ENCODE peak calls at places on chromosomes 2 and 18, in nine cellular contexts. L is stomach, D is astrocyte of the cerebellum, O is fibroblast of mammary gland, U is GM10248, F is endothelial cell of umbilical vein, Y is GM12864, H is GM13977, Q is cardiac fibroblast. C is an unnamed sample.

GRCh38 chr2:180983468-180984388 is 3.3 kb downstream of the UBE2E3 start:
- DNase-seq in O (peak; percentile 68), Q (peak; percentile 69), U (peak; percentile 18), H (peak; percentile 37), D (peak; percentile 42), L (no peak), Y (no peak), F (peak; percentile 79), C (no peak)

GRCh38 chr2:160053946-160054345 is 8.5 kb downstream of the PLA2R1 start:
- DNase-seq in L (no peak), U (no peak), D (no peak), Q (no peak), O (no peak), F (no peak), Y (no peak), H (no peak), C (no peak)

GRCh38 chr2:72934683-72935610 is 17.6 kb downstream of the EMX1 start:
- DNase-seq in Q (no peak), L (peak; percentile 54), F (no peak), Y (no peak), D (no peak), H (peak; percentile 75), U (peak; percentile 67), O (no peak), C (no peak)

GRCh38 chr18:52341617-52342381 is 1.8 kb downstream of the DCC start:
- DNase-seq in F (no peak), Y (no peak), U (peak; percentile 13), O (no peak), D (no peak), Q (no peak), L (no peak), H (no peak), C (no peak)

GRCh38 chr2:68379184-68379708 is 14.2 kb downstream of the PLEK start:
- DNase-seq in H (no peak), L (no peak), Q (no peak), F (no peak), U (peak; percentile 34), O (no peak), D (no peak), Y (no peak), C (no peak)

GRCh38 chr2:23940976-23941605 is 828 bp downstream of the UBXN2A start:
- DNase-seq in Y (no peak), F (peak; percentile 68), D (no peak), U (no peak), Q (peak; percentile 55), H (no peak), L (no peak), O (peak; percentile 39), C (no peak)

GRCh38 chr2:229235136-229235914 is 35.8 kb downstream of the PID1 start:
- DNase-seq in Q (peak; percentile 37), F (no peak), O (peak; percentile 40), U (no peak), H (no peak), D (no peak), Y (no peak), L (no peak), C (no peak)

GRCh38 chr18:9321017-9321452 is 13.5 kb upstream of the TWSG1 start:
- DNase-seq in Q (peak; percentile 52), D (no peak), H (no peak), L (no peak), F (peak; percentile 97), Y (no peak), U (no peak), O (peak; percentile 8), C (no peak)

GRCh38 chr18:44130365-44130942 is 550.2 kb upstream of the SETBP1 start:
- DNase-seq in L (no peak), H (peak; percentile 45), Q (peak; percentile 61), O (peak; percentile 60), Y (no peak), U (peak; percentile 26), D (peak; percentile 27), F (peak; percentile 69), C (no peak)

GRCh38 chr18:46950064-46950656 is 32.8 kb downstream of the KATNAL2 start:
- DNase-seq in U (peak; percentile 51), H (peak; percentile 60), F (peak; percentile 24), Q (peak; percentile 33), O (no peak), D (no peak), Y (no peak), L (no peak), C (no peak)

GRCh38 chr2:190996338-190996946 is 17.5 kb downstream of the STAT1 start:
- DNase-seq in Y (no peak), D (no peak), L (no peak), Q (peak; percentile 53), F (peak; percentile 48), H (peak; percentile 24), U (no peak), O (peak; percentile 47), C (no peak)

GRCh38 chr2:190843874-190844699 is 36.5 kb upstream of the GLS start:
- DNase-seq in Q (peak; percentile 61), F (no peak), D (no peak), L (no peak), Y (no peak), H (peak; percentile 58), U (peak; percentile 16), O (peak; percentile 67), C (no peak)

GRCh38 chr2:60252581-60253170 is 300.8 kb downstream of the BCL11A start:
- DNase-seq in H (no peak), Y (no peak), L (no peak), F (no peak), O (no peak), U (no peak), D (no peak), Q (no peak), C (no peak)

GRCh38 chr2:240629968-240630770 is 4.9 kb downstream of the GPR35 start:
- DNase-seq in F (no peak), H (no peak), L (no peak), Q (no peak), U (no peak), Y (no peak), D (no peak), O (no peak), C (no peak)

GRCh38 chr2:202861987-202862386 is 9.6 kb downstream of the ICA1L start:
- DNase-seq in L (no peak), O (no peak), Y (no peak), D (no peak), F (no peak), Q (no peak), H (no peak), U (no peak), C (no peak)

GRCh38 chr2:26400723-26401122 is 997 bp upstream of the DRC1 start:
- DNase-seq in Y (no peak), H (no peak), O (no peak), D (no peak), U (no peak), Q (no peak), F (no peak), L (no peak), C (no peak)

GRCh38 chr18:58520964-58521363 is 107.9 kb downstream of the ALPK2 start:
- DNase-seq in L (no peak), O (peak; percentile 23), U (no peak), Y (no peak), Q (no peak), F (no peak), D (no peak), H (peak; percentile 36), C (no peak)

GRCh38 chr2:240153418-240153817 is 13.0 kb upstream of the OTOS start:
- DNase-seq in F (no peak), Q (no peak), Y (no peak), D (no peak), L (no peak), H (no peak), O (no peak), U (no peak), C (no peak)

GRCh38 chr2:103159018-103159417 is 397.2 kb downstream of the TMEM182 start:
- DNase-seq in F (no peak), D (no peak), Y (no peak), U (no peak), O (no peak), H (no peak), Q (no peak), L (no peak), C (no peak)
- TF ChIP-seq CTCF in F (no peak), D (no peak), Y (no peak), U (no peak), O (no peak), H (no peak), Q (no peak), L (no peak), C (no peak)

GRCh38 chr2:219836647-219837177 is 209.3 kb downstream of the SLC4A3 start:
- DNase-seq in Y (no peak), H (no peak), U (no peak), L (no peak), D (no peak), F (no peak), O (peak; percentile 51), Q (peak; percentile 15), C (no peak)
- TF ChIP-seq CTCF in Y (peak; percentile 28), H (peak; percentile 8), U (peak; percentile 13), L (no peak), D (peak; percentile 3), F (no peak), O (peak; percentile 58), Q (peak; percentile 22), C (peak; percentile 33)

GRCh38 chr2:193482557-193482956 is 1287.8 kb upstream of the TMEFF2 start:
- DNase-seq in Q (no peak), O (no peak), L (no peak), H (no peak), U (peak; percentile 18), F (no peak), Y (no peak), D (no peak), C (no peak)
- TF ChIP-seq CTCF in Q (no peak), O (no peak), L (no peak), H (no peak), U (no peak), F (no peak), Y (no peak), D (no peak), C (no peak)

GRCh38 chr2:15577071-15577706 is 14.5 kb upstream of the DDX1 start:
- DNase-seq in F (peak; percentile 88), U (peak; percentile 65), D (peak; percentile 79), L (peak; percentile 93), Q (peak; percentile 89), O (peak; percentile 81), H (peak; percentile 55), Y (peak; percentile 55), C (peak; percentile 95)

GRCh38 chr2:15579641-15580040 is 12.0 kb upstream of the DDX1 start:
- DNase-seq in U (no peak), Q (no peak), D (no peak), O (no peak), L (no peak), H (no peak), Y (no peak), F (peak; percentile 89), C (no peak)

GRCh38 chr2:15582153-15582552 is 9.5 kb upstream of the DDX1 start:
- DNase-seq in L (no peak), H (no peak), D (no peak), Q (no peak), F (no peak), Y (no peak), O (peak; percentile 11), U (no peak), C (no peak)

GRCh38 chr2:15582645-15583340 is 8.9 kb upstream of the DDX1 start:
- DNase-seq in Q (no peak), L (no peak), O (peak; percentile 22), Y (no peak), U (no peak), D (no peak), F (no peak), H (no peak), C (no peak)

DNA sequence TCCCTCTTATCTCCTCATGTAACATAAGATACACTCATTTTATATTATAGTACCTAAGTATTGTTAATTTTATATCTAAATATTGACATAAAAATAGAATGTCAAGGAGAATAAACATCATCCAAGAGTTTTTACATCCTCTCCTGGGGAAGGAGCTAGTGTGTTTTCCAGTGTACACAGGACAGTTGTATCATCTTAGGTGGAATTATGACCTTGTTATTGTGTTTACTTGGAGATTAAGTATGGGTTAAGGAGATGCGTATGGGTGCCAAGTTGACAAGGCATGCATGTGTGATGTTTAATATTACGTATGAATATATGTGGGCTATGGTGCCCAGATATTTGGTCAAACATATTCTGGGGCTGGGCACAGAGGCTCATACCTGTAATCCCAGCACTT is 11.2 kb upstream of the DDX1 start:
- DNase-seq in D (no peak), U (no peak), L (no peak), Y (no peak), Q (no peak), F (no peak), O (no peak), H (no peak), C (no peak)
- TF ChIP-seq CTCF in D (no peak), U (no peak), L (no peak), Y (no peak), Q (no peak), F (no peak), O (no peak), H (no peak), C (no peak)

C was measured in osteocyte.